ENCODE peak calls at places on chromosomes 5 and 9, in four cellular contexts. L is mesendoderm, K is IMR-90, T is H1. S is an unnamed sample.

GRCh38 chr5:168529361-168530234 is 493 bp downstream of the FBLL1 start:
- DNase-seq in L (peak), K (no peak), T (no peak), S (peak)

GRCh38 chr5:139650689-139651501 is 2.7 kb downstream of the CXXC5 start:
- DNase-seq in L (peak), K (no peak), T (no peak), S (no peak)

GRCh38 chr9:114655689-114656088 is 1.9 kb downstream of the TEX53 start:
- DNase-seq in L (no peak), K (peak), T (no peak), S (no peak)

GRCh38 chr9:100066539-100066938 is 32.3 kb downstream of the ERP44 start:
- DNase-seq in L (peak), K (peak), T (no peak), S (no peak)

GRCh38 chr9:126399251-126399650 is 72.6 kb downstream of the MVB12B start:
- DNase-seq in L (peak), K (peak), T (no peak), S (no peak)

GRCh38 chr9:126151031-126151670 is 175.5 kb upstream of the MVB12B start:
- DNase-seq in L (no peak), K (no peak), T (no peak), S (no peak)

GRCh38 chr9:93465853-93466252 is 12.5 kb upstream of the FAM120AOS start:
- DNase-seq in L (no peak), K (no peak), T (no peak), S (no peak)

GRCh38 chr5:116495786-116496185 is 78.8 kb downstream of the SEMA6A start:
- DNase-seq in L (no peak), K (no peak), T (no peak), S (no peak)

GRCh38 chr5:14270212-14270702 is 127.1 kb downstream of the TRIO start:
- DNase-seq in L (peak), K (peak), T (no peak), S (peak)

GRCh38 chr9:114472765-114473446 is 32.4 kb downstream of the WHRN start:
- DNase-seq in L (no peak), K (peak), T (no peak), S (no peak)

GRCh38 chr5:120405923-120406322 is 58.2 kb upstream of the PRR16 start:
- DNase-seq in L (peak), K (peak), T (no peak), S (no peak)

GRCh38 chr5:77255617-77256016 is 45.1 kb downstream of the PDE8B start:
- DNase-seq in L (no peak), K (no peak), T (no peak), S (no peak)

GRCh38 chr5:81948349-81948748 is 23.5 kb upstream of the ATG10 start:
- DNase-seq in L (no peak), K (peak), T (no peak), S (no peak)

GRCh38 chr9:136960212-136960937 is 8.3 kb downstream of the LCN12 start:
- DNase-seq in L (no peak), K (no peak), T (no peak), S (no peak)

GRCh38 chr5:50595199-50595598 is 71.2 kb upstream of the PARP8 start:
- DNase-seq in L (no peak), K (peak), T (no peak), S (no peak)

GRCh38 chr5:93070938-93071337 is 510.1 kb downstream of the NR2F1-AS1 start:
- DNase-seq in L (no peak), K (no peak), T (no peak), S (no peak)

GRCh38 chr5:132506094-132506692 is 15.6 kb upstream of the IRF1 start:
- DNase-seq in L (peak), K (peak), T (no peak), S (no peak)

GRCh38 chr9:133665096-133665495 is 28.9 kb downstream of the DBH start:
- DNase-seq in L (no peak), K (no peak), T (no peak), S (no peak)

GRCh38 chr5:92939428-92939827 is 641.6 kb downstream of the NR2F1-AS1 start:
- DNase-seq in L (peak), K (no peak), T (no peak), S (no peak)

GRCh38 chr9:97558701-97559101 is 57.2 kb downstream of the TMOD1 start:
- DNase-seq in L (no peak), K (no peak), T (no peak), S (no peak)

GRCh38 chr5:79924936-79925893 is 65.8 kb downstream of the MTX3 start:
- DNase-seq in L (peak), K (peak), T (peak), S (no peak)

GRCh38 chr5:151825445-151825844 is 53.7 kb downstream of the G3BP1 start:
- DNase-seq in L (peak), K (peak), T (peak), S (peak)

GRCh38 chr9:136098844-136099243 is 3.8 kb upstream of the NACC2 start:
- DNase-seq in L (no peak), K (no peak), T (no peak), S (no peak)

GRCh38 chr5:75140277-75140676 is 87.9 kb upstream of the GCNT4 start:
- DNase-seq in L (no peak), K (no peak), T (no peak), S (no peak)

GRCh38 chr5:127029513-127030258 is 672 bp downstream of the MARCHF3 start:
- DNase-seq in L (peak), K (peak), T (no peak), S (peak)

GRCh38 chr9:4755026-4755609 is 14.1 kb upstream of the AK3 start:
- DNase-seq in L (no peak), K (no peak), T (no peak), S (no peak)
- H3K18ac ChIP-seq in L (no peak), K (no peak), T (no peak), S (no peak)

GRCh38 chr5:143182106-143182505 is 221.4 kb downstream of the NR3C1 start:
- DNase-seq in L (no peak), K (no peak), T (no peak), S (no peak)
- H3K18ac ChIP-seq in L (no peak), K (no peak), T (no peak), S (no peak)

DNA sequence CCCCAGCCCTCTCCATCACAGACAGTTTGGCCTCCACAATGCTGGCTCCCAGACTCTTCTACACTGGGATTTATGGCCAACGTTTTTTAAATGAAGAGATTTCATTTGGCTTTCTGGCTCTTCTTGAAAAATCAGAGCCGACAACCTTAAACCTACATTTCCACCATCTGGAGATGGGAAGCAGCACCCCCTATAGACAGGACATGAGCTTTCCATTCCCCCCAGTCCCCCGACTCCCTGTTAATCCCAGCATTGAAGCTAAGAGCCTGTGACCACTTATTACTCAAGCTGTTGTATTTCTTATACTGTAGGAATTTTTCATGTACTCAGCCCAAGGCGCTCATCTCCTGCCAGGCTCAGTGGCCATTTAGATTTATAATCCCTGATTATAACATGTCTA is 34.0 kb upstream of the AFAP1L1 start:
- DNase-seq in L (peak), K (no peak), T (no peak), S (no peak)
- H3K18ac ChIP-seq in L (no peak), K (no peak), T (no peak), S (no peak)

GRCh38 chr5:166018716-166019115 is 2272.7 kb upstream of the WWC1 start:
- DNase-seq in L (no peak), K (no peak), T (no peak), S (no peak)
- H3K18ac ChIP-seq in L (no peak), K (no peak), T (no peak), S (no peak)

DNA sequence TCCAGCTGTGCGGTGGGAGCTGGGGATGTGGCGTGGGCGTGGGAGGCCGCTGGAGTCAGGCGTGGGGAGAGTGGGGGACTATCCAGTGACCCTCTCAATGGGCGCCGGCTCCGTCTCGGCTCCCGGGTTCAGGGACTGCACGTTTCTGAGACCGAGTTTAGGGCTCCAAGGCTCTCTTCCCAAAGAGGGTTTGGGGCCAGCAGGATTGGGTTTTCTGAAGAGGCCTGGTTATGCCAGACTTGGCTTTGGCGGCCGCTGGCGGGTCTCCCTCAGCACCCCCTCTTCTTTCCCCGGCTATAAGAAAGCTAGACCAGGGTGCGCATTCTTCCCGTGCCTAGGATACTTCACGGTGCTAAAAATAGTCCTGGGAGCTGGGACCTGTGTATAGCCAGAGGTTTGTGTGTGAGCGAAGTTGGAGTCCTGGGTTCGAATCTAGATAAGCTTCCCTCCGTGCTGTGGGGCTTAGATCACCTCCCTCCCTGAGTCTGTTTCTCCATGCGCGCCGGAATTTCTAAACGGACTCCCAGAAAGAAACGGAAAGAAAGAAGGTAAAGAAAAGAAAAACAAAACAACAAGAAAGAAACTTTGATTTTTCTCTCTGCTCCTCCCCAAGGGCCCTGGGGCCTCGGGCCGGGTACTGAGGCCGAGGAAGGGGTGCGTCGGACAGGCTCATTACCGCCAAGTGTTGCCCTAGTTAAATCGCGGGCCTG is 5.0 kb downstream of the HAND1 start:
- DNase-seq in L (peak), K (no peak), T (no peak), S (peak)
- H3K18ac ChIP-seq in L (peak), K (no peak), T (peak), S (no peak)

DNA sequence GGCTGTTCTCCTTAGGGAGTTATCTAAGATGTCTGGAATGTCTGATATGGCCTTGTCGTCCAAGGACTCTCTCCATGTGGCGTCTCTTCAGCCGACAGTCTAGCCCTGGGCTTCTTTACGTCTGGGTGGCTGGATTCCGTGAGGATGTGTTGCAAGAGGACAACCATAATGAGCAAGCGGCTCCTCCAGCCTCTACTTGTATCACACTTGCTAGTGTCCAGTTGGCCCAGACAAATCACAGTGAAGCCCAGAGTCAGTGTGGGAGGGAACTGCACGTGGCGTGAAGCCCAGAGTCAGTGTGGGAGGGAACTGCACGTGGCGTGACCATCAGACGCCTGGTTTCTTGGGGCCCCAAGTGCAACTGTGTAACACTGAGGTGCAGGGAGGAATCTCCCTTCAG is 61.1 kb downstream of the COL23A1 start:
- DNase-seq in L (peak), K (no peak), T (no peak), S (no peak)
- H3K18ac ChIP-seq in L (no peak), K (no peak), T (no peak), S (no peak)

DNA sequence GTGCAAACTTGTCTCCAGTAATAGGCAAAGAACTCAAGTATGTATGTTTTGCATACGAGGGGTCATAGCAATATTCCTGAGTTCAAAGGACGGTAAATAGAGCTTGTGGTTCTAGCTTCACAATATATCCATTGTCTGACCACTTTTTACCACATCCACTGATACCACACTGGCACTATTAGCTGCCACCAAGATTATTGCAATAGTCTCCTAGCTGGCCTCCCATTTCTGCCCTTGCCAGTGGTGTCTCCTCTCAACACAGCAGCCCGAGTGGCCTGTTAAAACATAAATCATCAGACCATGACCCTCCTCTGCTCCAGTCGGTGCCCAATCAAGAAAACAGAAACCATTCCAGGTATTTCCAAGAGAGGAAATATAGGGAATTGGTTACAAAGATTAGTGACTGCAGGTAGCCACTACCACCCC is 17.0 kb downstream of the GRXCR2 start:
- DNase-seq in L (no peak), K (no peak), T (no peak), S (no peak)
- H3K18ac ChIP-seq in L (peak), K (peak), T (peak), S (peak)

DNA sequence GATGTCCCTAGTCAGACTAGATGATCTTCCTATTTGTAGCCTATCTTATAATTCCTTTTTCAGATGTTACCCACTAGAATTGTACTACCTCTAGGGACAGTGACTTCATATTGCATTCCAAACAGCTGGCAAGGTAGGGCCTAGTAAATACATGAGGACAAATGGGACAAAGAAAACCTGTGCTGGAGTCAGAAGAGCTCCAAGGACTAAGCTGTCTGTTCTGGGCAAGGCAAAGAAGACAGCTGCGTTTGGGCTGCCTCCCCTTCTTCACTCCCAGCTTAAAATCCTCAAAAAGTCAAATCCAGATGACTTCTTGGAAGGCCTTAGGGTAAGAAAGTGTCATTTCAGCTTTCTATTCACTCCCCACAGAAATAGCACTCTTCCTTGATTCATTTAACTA is 10.1 kb downstream of the DMXL1 start:
- DNase-seq in L (peak), K (no peak), T (no peak), S (no peak)
- H3K18ac ChIP-seq in L (no peak), K (no peak), T (peak), S (no peak)

GRCh38 chr5:1523480-1523792 is 324 bp downstream of the LPCAT1 start:
- DNase-seq in L (no peak), K (no peak), T (no peak), S (no peak)
- H3K18ac ChIP-seq in L (peak), K (no peak), T (no peak), S (peak)

S was measured in neuronal stem cell.